ENCODE peak calls at places on chromosomes 4 and X, in four cellular contexts. F, H, L and I are unnamed samples.

GRCh38 chr4:99471896-99472295 is 36.8 kb upstream of the ADH7 start:
- DNase-seq in F (no peak), L (no peak), H (no peak), I (no peak)

GRCh38 chrX:123424546-123424945 is 240.5 kb downstream of the GRIA3 start:
- DNase-seq in H (no peak), F (no peak), L (peak; percentile 49), I (no peak)

GRCh38 chrX:131617182-131617581 is 73.3 kb downstream of the OR13H1 start:
- DNase-seq in H (no peak), L (peak; percentile 12), F (no peak), I (no peak)

GRCh38 chrX:2502668-2503519 is 2.1 kb upstream of the DHRSX start:
- DNase-seq in L (no peak), H (no peak), F (no peak), I (no peak)

GRCh38 chr4:176920694-176921093 is 128.0 kb upstream of the VEGFC start:
- DNase-seq in L (peak; percentile 54), F (no peak), H (no peak), I (no peak)

GRCh38 chr4:121041307-121042090 is 30.8 kb downstream of the NDNF start:
- DNase-seq in H (no peak), L (no peak), F (no peak), I (no peak)

GRCh38 chr4:34731045-34731444 is 1513.3 kb downstream of the ARAP2 start:
- DNase-seq in F (no peak), L (peak; percentile 25), H (no peak), I (no peak)

GRCh38 chrX:48835524-48836329 is at the start of gene PCSK1N:
- DNase-seq in L (no peak), F (no peak), H (no peak), I (no peak)

GRCh38 chrX:153438522-153438921 is 7.3 kb downstream of the TREX2 start:
- DNase-seq in L (no peak), F (no peak), H (no peak), I (no peak)

GRCh38 chr4:69831646-69832325 is 28.2 kb downstream of the SULT1E1 start:
- DNase-seq in F (peak; percentile 37), L (no peak), H (no peak), I (no peak)

GRCh38 chr4:69832326-69833030 is 27.5 kb downstream of the SULT1E1 start:
- DNase-seq in H (no peak), L (no peak), F (no peak), I (peak; percentile 19)

GRCh38 chr4:69831270-69831627 is 28.7 kb downstream of the SULT1E1 start:
- DNase-seq in H (no peak), L (no peak), F (no peak), I (no peak)

GRCh38 chr4:69829678-69830077 is 30.3 kb downstream of the SULT1E1 start:
- DNase-seq in F (no peak), H (no peak), L (no peak), I (no peak)

DNA sequence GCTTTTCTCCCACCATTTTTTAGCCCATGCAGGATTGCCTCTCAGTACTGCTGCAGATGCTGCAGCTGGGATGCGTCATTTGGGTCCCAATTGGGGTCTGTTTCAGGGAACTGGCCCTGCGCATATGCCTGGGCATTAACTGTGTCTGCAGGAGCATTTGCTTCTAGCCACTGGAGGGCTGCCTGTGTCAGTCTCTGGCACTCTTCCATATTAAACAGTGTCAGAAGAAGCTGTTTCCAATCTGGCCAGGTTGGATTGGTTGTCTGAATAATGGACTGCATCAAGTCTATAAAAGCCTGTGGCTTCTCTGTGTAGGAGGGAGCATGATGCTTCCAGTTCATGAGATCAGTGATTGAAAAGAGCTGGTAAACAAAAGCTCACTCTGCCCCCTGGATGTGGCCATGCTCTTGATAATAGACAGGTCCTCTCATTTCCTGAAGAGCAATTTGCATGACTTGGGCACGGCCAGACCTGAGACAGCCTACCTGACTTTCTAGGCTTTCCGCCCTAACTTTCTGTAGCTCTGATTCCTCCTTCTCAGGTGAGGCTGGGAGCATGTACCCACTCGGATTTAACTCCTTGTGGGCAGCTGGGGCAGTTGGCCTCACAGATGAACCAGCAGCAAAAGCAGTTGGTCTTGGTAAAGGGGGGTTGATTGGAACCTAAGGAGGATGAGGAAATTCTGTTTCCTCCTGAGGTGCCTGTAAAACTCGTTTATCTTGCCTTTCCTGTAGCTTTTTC is 29.2 kb downstream of the SULT1E1 start:
- DNase-seq in H (no peak), L (peak; percentile 68), F (no peak), I (no peak)
- TF ChIP-seq CTCF in H (no peak), L (no peak), F (no peak), I (no peak)

DNA sequence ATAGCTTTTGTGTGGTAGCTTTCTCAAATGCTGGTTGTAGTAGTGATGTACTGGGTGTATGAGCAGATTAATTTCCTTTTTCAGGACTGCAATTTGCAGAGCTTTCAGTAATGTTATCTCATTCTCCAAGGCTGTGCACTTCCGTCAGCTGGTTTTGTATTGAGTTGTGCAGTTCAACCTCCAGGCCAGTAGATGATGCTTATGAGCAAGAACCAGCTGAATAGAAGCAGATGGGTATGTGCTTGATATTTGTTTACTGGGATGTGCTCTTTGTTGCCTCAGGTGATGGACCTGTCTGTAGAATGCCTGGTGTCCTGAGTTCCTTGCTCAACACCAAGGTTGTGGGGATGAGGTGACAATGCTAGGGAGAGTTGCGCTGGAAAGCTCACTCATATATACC is 462.8 kb downstream of the PCDH18 start:
- DNase-seq in F (no peak), L (no peak), H (no peak), I (no peak)
- TF ChIP-seq CTCF in F (no peak), L (no peak), H (no peak), I (no peak)

DNA sequence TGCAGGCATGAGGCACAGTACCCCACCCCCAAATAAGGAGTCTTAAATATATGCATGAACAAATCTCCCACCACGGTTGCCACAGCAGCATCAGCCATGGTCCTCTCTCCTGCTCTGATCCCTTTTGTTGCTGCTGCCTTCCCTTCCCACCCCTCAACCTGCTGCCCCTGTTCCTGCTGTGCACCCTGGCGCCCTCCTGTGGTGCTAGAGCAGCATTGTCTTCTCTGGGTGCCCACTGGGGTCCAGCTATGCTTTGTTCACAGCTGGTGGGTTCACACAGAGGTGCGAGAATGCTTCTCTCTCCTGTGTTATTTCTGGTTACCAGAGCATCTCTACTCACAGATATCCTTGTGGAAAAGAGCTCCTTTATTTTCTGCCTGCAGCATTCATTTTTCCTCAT is 116.2 kb downstream of the GATB start:
- DNase-seq in F (no peak), H (no peak), L (no peak), I (peak; percentile 27)
- TF ChIP-seq CTCF in F (no peak), H (peak; percentile 22), L (peak; percentile 28), I (peak; percentile 61)

GRCh38 chr4:24551492-24552330 is 32.6 kb downstream of the DHX15 start:
- DNase-seq in L (no peak), H (no peak), F (no peak), I (no peak)
- TF ChIP-seq CTCF in L (peak; percentile 35), H (peak; percentile 47), F (no peak), I (peak; percentile 56)

GRCh38 chr4:26071688-26072087 is 157.7 kb downstream of the SMIM20 start:
- DNase-seq in F (no peak), L (no peak), H (no peak), I (no peak)

GRCh38 chr4:26073886-26074560 is 160.0 kb downstream of the SMIM20 start:
- DNase-seq in F (no peak), L (no peak), H (no peak), I (no peak)

GRCh38 chr4:26065833-26066232 is 151.8 kb downstream of the SMIM20 start:
- DNase-seq in L (no peak), F (no peak), H (no peak), I (no peak)

GRCh38 chr4:26067035-26067434 is 153.0 kb downstream of the SMIM20 start:
- DNase-seq in F (no peak), L (no peak), H (no peak), I (no peak)

DNA sequence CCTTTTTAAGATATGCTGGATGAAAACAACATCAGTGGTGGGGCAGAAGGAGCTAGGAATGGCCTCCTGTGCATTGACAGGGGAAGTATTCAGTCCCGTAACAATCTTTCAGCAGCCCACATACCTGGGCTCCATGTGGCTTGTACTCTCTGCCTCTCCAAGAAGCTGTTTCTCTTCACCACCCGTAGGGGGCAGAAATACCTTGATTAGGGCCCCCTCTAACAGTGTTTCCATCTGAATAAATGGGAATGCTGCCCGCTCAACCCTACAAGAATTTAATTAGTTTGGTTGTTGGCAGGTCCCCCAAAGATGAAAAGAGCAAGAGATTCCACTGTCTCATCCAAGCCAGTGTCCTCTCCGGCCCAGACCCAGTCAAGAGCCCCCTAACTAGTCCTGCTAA is 155.2 kb downstream of the SMIM20 start:
- DNase-seq in H (no peak), L (no peak), F (no peak), I (no peak)
- TF ChIP-seq CTCF in H (peak; percentile 18), L (peak; percentile 32), F (no peak), I (peak; percentile 48)